ENCODE peak calls at places on chromosomes 13 and 19, in ten cellular contexts. Z is IMR-90, R is BJ, S is tibial artery, B is RWPE2, M is thoracic aorta, N is NB4, Y is body of pancreas, T is H9, C is WTC11. K is an unnamed sample.

GRCh38 chr19:21751379-21751778 is 16.0 kb downstream of the ZNF100 start:
- DNase-seq in Z (peak; percentile 43), R (no peak), S (no peak), B (no peak), M (no peak), N (no peak), Y (no peak), T (no peak), C (no peak), K (no peak)

GRCh38 chr19:31278555-31279435 is 70.4 kb downstream of the TSHZ3 start:
- DNase-seq in Z (no peak), R (no peak), S (no peak), B (no peak), M (no peak), N (no peak), Y (no peak), T (no peak), C (no peak), K (no peak)

GRCh38 chr19:10001899-10002298 is 8.4 kb downstream of the COL5A3 start:
- DNase-seq in Z (no peak), R (no peak), S (no peak), B (no peak), M (no peak), N (peak; percentile 45), Y (peak; percentile 39), T (peak; percentile 79), C (peak; percentile 75), K (peak; percentile 25)

GRCh38 chr13:49060698-49061387 is 85.1 kb downstream of the FNDC3A start:
- DNase-seq in Z (peak; percentile 20), R (no peak), S (no peak), B (no peak), M (no peak), N (no peak), Y (no peak), T (no peak), C (no peak), K (no peak)

GRCh38 chr13:48532473-48533206 is at the start of gene RCBTB2:
- DNase-seq in Z (peak; percentile 96), R (peak; percentile 87), S (peak; percentile 98), B (peak; percentile 92), M (peak; percentile 93), N (peak; percentile 99), Y (peak; percentile 99), T (peak; percentile 99), C (peak; percentile 99), K (peak; percentile 99)

GRCh38 chr19:33686687-33687541 is 65.2 kb downstream of the CHST8 start:
- DNase-seq in Z (no peak), R (no peak), S (peak; percentile 7), B (no peak), M (no peak), N (no peak), Y (no peak), T (no peak), C (no peak), K (no peak)

GRCh38 chr19:43432866-43433673 is 18.4 kb downstream of the TEX101 start:
- DNase-seq in Z (peak; percentile 44), R (no peak), S (peak; percentile 39), B (peak; percentile 67), M (no peak), N (peak; percentile 57), Y (peak; percentile 61), T (peak; percentile 86), C (peak; percentile 84), K (peak; percentile 66)

GRCh38 chr13:93496985-93497673 is 270.5 kb downstream of the GPC6 start:
- DNase-seq in Z (no peak), R (no peak), S (no peak), B (no peak), M (no peak), N (no peak), Y (no peak), T (no peak), C (no peak), K (no peak)

GRCh38 chr19:55703790-55704215 is 28.8 kb downstream of the EPN1 start:
- DNase-seq in Z (no peak), R (no peak), S (no peak), B (no peak), M (no peak), N (peak; percentile 16), Y (peak; percentile 73), T (peak; percentile 77), C (peak; percentile 83), K (no peak)

GRCh38 chr13:98150836-98151489 is 8.1 kb downstream of the FARP1 start:
- DNase-seq in Z (no peak), R (no peak), S (no peak), B (no peak), M (no peak), N (no peak), Y (no peak), T (no peak), C (no peak), K (no peak)

GRCh38 chr13:34926513-34926912 is 15.6 kb upstream of the NBEA start:
- DNase-seq in Z (peak; percentile 47), R (peak; percentile 9), S (no peak), B (no peak), M (no peak), N (peak; percentile 27), Y (no peak), T (no peak), C (no peak), K (peak; percentile 9)

GRCh38 chr13:28252547-28252946 is 114.2 kb downstream of the PAN3 start:
- DNase-seq in Z (no peak), R (no peak), S (no peak), B (no peak), M (no peak), N (no peak), Y (no peak), T (no peak), C (no peak), K (no peak)

DNA sequence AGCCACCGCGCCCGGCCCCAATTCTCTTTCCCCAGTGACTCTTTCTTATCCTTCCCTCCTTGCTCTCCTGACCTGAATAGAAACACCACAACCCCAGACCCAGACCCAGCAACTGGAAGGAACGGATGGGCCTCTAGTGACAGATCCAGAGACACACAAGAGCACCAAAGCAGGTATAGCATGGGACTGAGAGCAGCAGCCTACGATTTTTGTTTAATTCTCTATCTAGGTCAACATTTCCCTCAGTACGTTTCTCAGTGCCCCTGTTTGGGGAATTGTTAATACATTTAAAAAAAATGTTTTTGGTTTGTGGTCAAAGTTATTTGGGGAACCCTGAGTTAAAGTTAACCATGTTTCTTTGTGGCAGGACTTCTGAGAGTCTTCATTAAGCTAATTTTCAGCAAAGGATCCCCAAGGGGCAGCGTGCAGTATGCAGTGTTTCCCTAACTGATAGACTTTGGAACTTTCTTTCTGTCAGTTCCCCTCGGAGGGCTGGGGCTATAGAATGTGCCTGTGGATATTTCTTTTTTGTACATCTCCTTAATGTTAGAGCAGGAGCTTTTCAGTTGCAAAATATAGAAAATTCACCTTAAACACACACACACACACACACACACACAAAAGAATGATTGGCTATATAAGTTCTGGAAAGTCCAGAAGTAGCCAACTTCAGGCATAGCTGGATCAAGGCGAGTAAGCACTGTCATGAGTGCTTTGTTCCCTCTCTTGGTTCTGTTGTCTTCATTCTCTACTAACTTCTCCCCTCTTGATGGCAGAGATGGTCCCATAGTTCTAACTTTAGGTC is 6.3 kb downstream of the FXYD5 start:
- DNase-seq in Z (no peak), R (no peak), S (no peak), B (no peak), M (no peak), N (no peak), Y (no peak), T (no peak), C (no peak), K (no peak)
- TF ChIP-seq CTCF in Z (no peak), R (no peak), S (no peak), B (no peak), M (no peak), N (no peak), Y (no peak), T (no peak), C (no peak), K (no peak)

GRCh38 chr19:6501740-6502648 is at the start of gene TUBB4A:
- DNase-seq in Z (no peak), R (no peak), S (no peak), B (no peak), M (no peak), N (peak; percentile 32), Y (peak; percentile 31), T (peak; percentile 61), C (peak; percentile 50), K (peak; percentile 60)
- TF ChIP-seq CTCF in Z (no peak), R (no peak), S (no peak), B (no peak), M (no peak), N (no peak), Y (peak; percentile 29), T (peak; percentile 18), C (no peak), K (no peak)

GRCh38 chr19:45401815-45402468 is 2.9 kb downstream of the PPP1R13L start:
- DNase-seq in Z (no peak), R (no peak), S (no peak), B (no peak), M (no peak), N (no peak), Y (no peak), T (no peak), C (no peak), K (no peak)

GRCh38 chr19:45403781-45404556 is 900 bp downstream of the PPP1R13L start:
- DNase-seq in Z (no peak), R (no peak), S (peak; percentile 45), B (no peak), M (no peak), N (peak; percentile 53), Y (peak; percentile 80), T (peak; percentile 92), C (peak; percentile 94), K (peak; percentile 71)

GRCh38 chr19:45404557-45405434 is at the start of gene PPP1R13L:
- DNase-seq in Z (peak; percentile 56), R (no peak), S (peak; percentile 77), B (peak; percentile 97), M (peak; percentile 36), N (peak; percentile 13), Y (peak; percentile 97), T (peak; percentile 98), C (peak; percentile 97), K (peak; percentile 73)

GRCh38 chr19:45403272-45403671 is 1.6 kb downstream of the PPP1R13L start:
- DNase-seq in Z (no peak), R (no peak), S (no peak), B (no peak), M (no peak), N (no peak), Y (no peak), T (no peak), C (no peak), K (no peak)

DNA sequence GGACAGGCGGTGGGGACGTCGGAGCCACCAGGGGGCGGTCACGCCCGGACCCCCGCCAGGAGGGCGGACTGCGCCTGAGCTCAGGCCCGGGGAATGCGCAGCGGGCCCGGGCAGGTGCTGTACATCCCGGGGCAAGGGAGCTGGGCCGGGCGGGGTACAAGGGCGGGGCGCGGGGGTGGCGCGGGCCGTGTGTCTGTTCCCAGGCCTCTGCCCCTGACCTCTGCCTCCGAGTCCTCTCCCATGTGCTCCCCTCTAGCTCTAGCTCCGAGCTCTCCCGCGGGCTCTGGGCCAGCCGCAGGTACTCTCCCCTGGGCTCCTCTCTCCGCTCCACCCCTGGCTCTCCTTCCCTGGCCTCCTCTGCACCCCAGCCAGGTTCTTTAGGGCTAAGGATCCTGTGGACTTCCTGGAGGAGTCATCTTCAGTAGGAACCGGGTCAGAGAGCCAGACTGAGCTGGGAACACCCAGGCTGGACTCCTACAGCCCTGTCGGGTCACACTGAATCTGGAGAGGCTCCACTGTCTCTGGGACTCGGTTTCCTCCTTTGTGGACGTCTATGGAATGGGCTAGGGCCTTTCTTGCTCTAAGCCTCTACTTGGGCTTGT is 2.3 kb downstream of the PPP1R13L start:
- DNase-seq in Z (no peak), R (no peak), S (no peak), B (peak; percentile 88), M (no peak), N (peak; percentile 26), Y (peak; percentile 77), T (peak; percentile 85), C (peak; percentile 78), K (peak; percentile 79)
- TF ChIP-seq CTCF in Z (peak; percentile 33), R (peak; percentile 54), S (no peak), B (peak; percentile 83), M (peak; percentile 46), N (no peak), Y (peak; percentile 62), T (peak; percentile 85), C (peak; percentile 68), K (peak; percentile 68)

GRCh38 chr13:26186995-26187394 is 35.1 kb downstream of the RNF6 start:
- DNase-seq in Z (no peak), R (no peak), S (peak; percentile 20), B (no peak), M (no peak), N (no peak), Y (peak; percentile 15), T (peak; percentile 39), C (peak; percentile 18), K (no peak)
- TF ChIP-seq CTCF in Z (no peak), R (no peak), S (no peak), B (no peak), M (no peak), N (no peak), Y (no peak), T (no peak), C (no peak), K (no peak)

K was measured in nephron progenitor cell.